ENCODE peak calls at places on chromosomes 6 and 20, in five cellular contexts. One of them, this sample, is unnamed.
A peak's percentile ranks its signal among the peaks of the same experiment; 100 is the strongest.

GRCh38 chr20:3227936-3228749 is 10.8 kb downstream of the SLC4A11 start:
- DNase-seq in activated CD4-positive, alpha-beta T cell treated with anti-CD3 and anti-CD28 coated beads for 48 hours: no peak
- DNase-seq in HTR-8/SVneo: no peak
- DNase-seq in omental fat pad: no peak
- DNase-seq in GM03348: no peak
- DNase-seq in this sample: no peak

GRCh38 chr6:161169060-161169459 is 104.8 kb downstream of the AGPAT4 start:
- DNase-seq in GM03348: no peak
- DNase-seq in HTR-8/SVneo: no peak
- DNase-seq in activated CD4-positive, alpha-beta T cell treated with anti-CD3 and anti-CD28 coated beads for 48 hours: no peak
- DNase-seq in omental fat pad: no peak
- DNase-seq in this sample: no peak

GRCh38 chr6:140303218-140303949 is 928.9 kb upstream of the CITED2 start:
- DNase-seq in activated CD4-positive, alpha-beta T cell treated with anti-CD3 and anti-CD28 coated beads for 48 hours: no peak
- DNase-seq in GM03348: no peak
- DNase-seq in omental fat pad: no peak
- DNase-seq in HTR-8/SVneo: no peak
- DNase-seq in this sample: no peak

GRCh38 chr6:79762370-79762769 is 131.2 kb downstream of the SH3BGRL2 start:
- DNase-seq in omental fat pad: no peak
- DNase-seq in activated CD4-positive, alpha-beta T cell treated with anti-CD3 and anti-CD28 coated beads for 48 hours: no peak
- DNase-seq in GM03348: no peak
- DNase-seq in HTR-8/SVneo: peak; percentile 3
- DNase-seq in this sample: peak; percentile 9

GRCh38 chr6:169167581-169168301 is 85.9 kb downstream of the THBS2 start:
- DNase-seq in HTR-8/SVneo: peak; percentile 80
- DNase-seq in omental fat pad: no peak
- DNase-seq in activated CD4-positive, alpha-beta T cell treated with anti-CD3 and anti-CD28 coated beads for 48 hours: no peak
- DNase-seq in GM03348: no peak
- DNase-seq in this sample: no peak

GRCh38 chr6:109714611-109715010 is 23.5 kb downstream of the FIG4 start:
- DNase-seq in GM03348: no peak
- DNase-seq in HTR-8/SVneo: no peak
- DNase-seq in activated CD4-positive, alpha-beta T cell treated with anti-CD3 and anti-CD28 coated beads for 48 hours: no peak
- DNase-seq in omental fat pad: no peak
- DNase-seq in this sample: no peak

GRCh38 chr6:49806145-49806544 is 19.1 kb upstream of the PGK2 start:
- DNase-seq in omental fat pad: no peak
- DNase-seq in activated CD4-positive, alpha-beta T cell treated with anti-CD3 and anti-CD28 coated beads for 48 hours: no peak
- DNase-seq in GM03348: no peak
- DNase-seq in HTR-8/SVneo: no peak
- DNase-seq in this sample: no peak

GRCh38 chr6:34836451-34836850 is 44.6 kb downstream of the BLTP3A start:
- DNase-seq in omental fat pad: no peak
- DNase-seq in GM03348: no peak
- DNase-seq in HTR-8/SVneo: no peak
- DNase-seq in activated CD4-positive, alpha-beta T cell treated with anti-CD3 and anti-CD28 coated beads for 48 hours: no peak
- DNase-seq in this sample: no peak

GRCh38 chr6:130187335-130188206 is 35.2 kb downstream of the SAMD3 start:
- DNase-seq in omental fat pad: no peak
- DNase-seq in activated CD4-positive, alpha-beta T cell treated with anti-CD3 and anti-CD28 coated beads for 48 hours: no peak
- DNase-seq in GM03348: no peak
- DNase-seq in HTR-8/SVneo: no peak
- DNase-seq in this sample: no peak

This sample was measured in stromal cell of bone marrow.